ENCODE peak calls at places on chromosome 15, in seven cellular contexts. One of them, this sample, is unnamed.

GRCh38 chr15:44545934-44546802 is 9.2 kb downstream of the EIF3J start:
- DNase-seq in astrocyte: peak
- DNase-seq in left lung: no peak
- DNase-seq in astrocyte of the spinal cord: peak
- DNase-seq in ovary: no peak
- DNase-seq in cardiac fibroblast: no peak
- DNase-seq in right lobe of liver: no peak
- DNase-seq in this sample: peak

GRCh38 chr15:99442268-99442897 is 123.4 kb upstream of the MEF2A start:
- DNase-seq in astrocyte of the spinal cord: peak
- DNase-seq in astrocyte: peak
- DNase-seq in left lung: peak
- DNase-seq in cardiac fibroblast: peak
- DNase-seq in ovary: peak
- DNase-seq in right lobe of liver: peak
- DNase-seq in this sample: peak

GRCh38 chr15:79914728-79915127 is 17.9 kb upstream of the MTHFS start:
- DNase-seq in astrocyte: no peak
- DNase-seq in right lobe of liver: no peak
- DNase-seq in ovary: no peak
- DNase-seq in left lung: no peak
- DNase-seq in cardiac fibroblast: no peak
- DNase-seq in astrocyte of the spinal cord: no peak
- DNase-seq in this sample: no peak

GRCh38 chr15:36617529-36618196 is 38.2 kb downstream of the CDIN1 start:
- DNase-seq in astrocyte of the spinal cord: no peak
- DNase-seq in cardiac fibroblast: no peak
- DNase-seq in astrocyte: no peak
- DNase-seq in ovary: no peak
- DNase-seq in left lung: no peak
- DNase-seq in right lobe of liver: no peak
- DNase-seq in this sample: no peak

GRCh38 chr15:63953524-63953923 is 92.8 kb downstream of the DAPK2 start:
- DNase-seq in cardiac fibroblast: no peak
- DNase-seq in astrocyte of the spinal cord: no peak
- DNase-seq in ovary: no peak
- DNase-seq in astrocyte: no peak
- DNase-seq in right lobe of liver: no peak
- DNase-seq in left lung: no peak
- DNase-seq in this sample: no peak

GRCh38 chr15:100167884-100168375 is 173.8 kb downstream of the ADAMTS17 start:
- DNase-seq in right lobe of liver: peak
- DNase-seq in left lung: no peak
- DNase-seq in astrocyte of the spinal cord: no peak
- DNase-seq in astrocyte: no peak
- DNase-seq in ovary: peak
- DNase-seq in cardiac fibroblast: no peak
- DNase-seq in this sample: no peak

GRCh38 chr15:32826685-32827084 is 108.9 kb downstream of the GREM1 start:
- DNase-seq in cardiac fibroblast: no peak
- DNase-seq in left lung: no peak
- DNase-seq in ovary: no peak
- DNase-seq in astrocyte: no peak
- DNase-seq in astrocyte of the spinal cord: no peak
- DNase-seq in right lobe of liver: no peak
- DNase-seq in this sample: no peak

GRCh38 chr15:90003736-90004135 is 2.6 kb downstream of the ZNF710 start:
- DNase-seq in left lung: no peak
- DNase-seq in cardiac fibroblast: no peak
- DNase-seq in astrocyte: no peak
- DNase-seq in right lobe of liver: peak
- DNase-seq in astrocyte of the spinal cord: no peak
- DNase-seq in ovary: no peak
- DNase-seq in this sample: no peak

GRCh38 chr15:63982381-63982854 is 63.9 kb downstream of the DAPK2 start:
- DNase-seq in right lobe of liver: peak
- DNase-seq in astrocyte of the spinal cord: no peak
- DNase-seq in ovary: no peak
- DNase-seq in astrocyte: no peak
- DNase-seq in left lung: no peak
- DNase-seq in cardiac fibroblast: no peak
- DNase-seq in this sample: no peak

GRCh38 chr15:51438526-51438925 is 97.1 kb downstream of the GLDN start:
- DNase-seq in ovary: no peak
- DNase-seq in left lung: no peak
- DNase-seq in right lobe of liver: no peak
- DNase-seq in cardiac fibroblast: no peak
- DNase-seq in astrocyte of the spinal cord: no peak
- DNase-seq in astrocyte: no peak
- DNase-seq in this sample: no peak

GRCh38 chr15:20340331-20340811 is 201.2 kb downstream of the GOLGA6L6 start:
- DNase-seq in left lung: peak
- DNase-seq in astrocyte of the spinal cord: no peak
- DNase-seq in ovary: peak
- DNase-seq in right lobe of liver: peak
- DNase-seq in cardiac fibroblast: peak
- DNase-seq in astrocyte: no peak
- DNase-seq in this sample: no peak

GRCh38 chr15:100711479-100712130 is 109.2 kb downstream of the ASB7 start:
- DNase-seq in astrocyte of the spinal cord: no peak
- DNase-seq in left lung: no peak
- DNase-seq in cardiac fibroblast: peak
- DNase-seq in astrocyte: no peak
- DNase-seq in ovary: no peak
- DNase-seq in right lobe of liver: no peak
- DNase-seq in this sample: no peak

GRCh38 chr15:97972366-97972765 is 11.9 kb downstream of the ARRDC4 start:
- DNase-seq in astrocyte: no peak
- DNase-seq in astrocyte of the spinal cord: no peak
- DNase-seq in ovary: no peak
- DNase-seq in right lobe of liver: no peak
- DNase-seq in cardiac fibroblast: no peak
- DNase-seq in left lung: no peak
- DNase-seq in this sample: no peak

GRCh38 chr15:59524331-59524731 is 86.3 kb downstream of the FAM81A start:
- DNase-seq in astrocyte: no peak
- DNase-seq in ovary: no peak
- DNase-seq in right lobe of liver: no peak
- DNase-seq in astrocyte of the spinal cord: no peak
- DNase-seq in cardiac fibroblast: no peak
- DNase-seq in left lung: no peak
- DNase-seq in this sample: no peak

GRCh38 chr15:92091155-92091734 is 237.7 kb downstream of the SLCO3A1 start:
- DNase-seq in cardiac fibroblast: peak
- DNase-seq in ovary: peak
- DNase-seq in astrocyte: no peak
- DNase-seq in left lung: no peak
- DNase-seq in right lobe of liver: peak
- DNase-seq in astrocyte of the spinal cord: no peak
- DNase-seq in this sample: peak

GRCh38 chr15:80099246-80099645 is 39.8 kb downstream of the ZFAND6 start:
- DNase-seq in right lobe of liver: no peak
- DNase-seq in left lung: no peak
- DNase-seq in astrocyte of the spinal cord: no peak
- DNase-seq in cardiac fibroblast: no peak
- DNase-seq in ovary: no peak
- DNase-seq in astrocyte: no peak
- DNase-seq in this sample: peak

GRCh38 chr15:77532067-77532710 is 100.5 kb downstream of the LINGO1 start:
- DNase-seq in astrocyte of the spinal cord: no peak
- DNase-seq in cardiac fibroblast: no peak
- DNase-seq in ovary: peak
- DNase-seq in left lung: peak
- DNase-seq in right lobe of liver: no peak
- DNase-seq in astrocyte: no peak
- DNase-seq in this sample: no peak

GRCh38 chr15:85624241-85624855 is 170.4 kb downstream of the KLHL25 start:
- DNase-seq in right lobe of liver: no peak
- DNase-seq in left lung: no peak
- DNase-seq in ovary: no peak
- DNase-seq in astrocyte: no peak
- DNase-seq in astrocyte of the spinal cord: no peak
- DNase-seq in cardiac fibroblast: peak
- DNase-seq in this sample: peak

GRCh38 chr15:61946778-61947177 is 113.5 kb downstream of the VPS13C start:
- DNase-seq in cardiac fibroblast: peak
- DNase-seq in right lobe of liver: no peak
- DNase-seq in ovary: no peak
- DNase-seq in astrocyte of the spinal cord: peak
- DNase-seq in astrocyte: peak
- DNase-seq in left lung: no peak
- DNase-seq in this sample: peak

GRCh38 chr15:34726407-34727100 is 28.2 kb downstream of the GJD2 start:
- DNase-seq in astrocyte of the spinal cord: no peak
- DNase-seq in cardiac fibroblast: no peak
- DNase-seq in ovary: no peak
- DNase-seq in right lobe of liver: no peak
- DNase-seq in astrocyte: peak
- DNase-seq in left lung: no peak
- DNase-seq in this sample: peak

GRCh38 chr15:71304681-71305080 is 189.4 kb downstream of the THSD4 start:
- DNase-seq in cardiac fibroblast: no peak
- DNase-seq in astrocyte: no peak
- DNase-seq in astrocyte of the spinal cord: no peak
- DNase-seq in ovary: no peak
- DNase-seq in right lobe of liver: no peak
- DNase-seq in left lung: no peak
- DNase-seq in this sample: peak

GRCh38 chr15:71301958-71302621 is 186.8 kb downstream of the THSD4 start:
- DNase-seq in astrocyte: peak
- DNase-seq in left lung: no peak
- DNase-seq in cardiac fibroblast: no peak
- DNase-seq in ovary: no peak
- DNase-seq in astrocyte of the spinal cord: no peak
- DNase-seq in right lobe of liver: no peak
- DNase-seq in this sample: peak

GRCh38 chr15:71302861-71303410 is 187.7 kb downstream of the THSD4 start:
- DNase-seq in left lung: no peak
- DNase-seq in astrocyte: no peak
- DNase-seq in cardiac fibroblast: no peak
- DNase-seq in right lobe of liver: no peak
- DNase-seq in astrocyte of the spinal cord: peak
- DNase-seq in ovary: no peak
- DNase-seq in this sample: no peak

GRCh38 chr15:71306538-71306937 is 191.3 kb downstream of the THSD4 start:
- DNase-seq in cardiac fibroblast: no peak
- DNase-seq in left lung: no peak
- DNase-seq in ovary: no peak
- DNase-seq in right lobe of liver: no peak
- DNase-seq in astrocyte of the spinal cord: no peak
- DNase-seq in astrocyte: no peak
- DNase-seq in this sample: no peak

GRCh38 chr15:71303977-71304376 is 188.7 kb downstream of the THSD4 start:
- DNase-seq in left lung: no peak
- DNase-seq in right lobe of liver: no peak
- DNase-seq in astrocyte: no peak
- DNase-seq in astrocyte of the spinal cord: no peak
- DNase-seq in ovary: no peak
- DNase-seq in cardiac fibroblast: no peak
- DNase-seq in this sample: no peak
- TF ChIP-seq CTCF in left lung: no peak
- TF ChIP-seq CTCF in right lobe of liver: no peak
- TF ChIP-seq CTCF in astrocyte: no peak
- TF ChIP-seq CTCF in astrocyte of the spinal cord: no peak
- TF ChIP-seq CTCF in ovary: no peak
- TF ChIP-seq CTCF in cardiac fibroblast: no peak
- TF ChIP-seq CTCF in this sample: no peak

DNA sequence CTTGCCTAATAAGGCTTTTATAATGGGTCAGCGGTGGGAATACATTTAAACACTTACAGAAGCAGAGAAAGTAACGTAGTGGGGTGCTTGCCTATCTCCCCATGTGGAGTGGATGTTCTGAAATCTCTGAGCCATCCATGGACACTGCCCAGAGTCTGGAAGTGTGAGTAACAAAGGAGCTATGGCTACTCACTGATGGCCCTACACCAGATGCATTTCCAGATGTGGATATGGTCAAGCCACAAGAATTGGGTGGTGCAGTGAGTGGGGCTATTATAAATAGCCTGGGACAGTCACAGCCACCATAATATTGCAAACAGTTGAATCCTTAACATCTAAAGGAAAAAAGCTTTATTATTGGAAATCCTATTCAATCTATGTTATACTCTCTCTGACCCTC is 96.6 kb downstream of the CGNL1 start:
- DNase-seq in right lobe of liver: no peak
- DNase-seq in astrocyte: peak
- DNase-seq in cardiac fibroblast: no peak
- DNase-seq in left lung: no peak
- DNase-seq in astrocyte of the spinal cord: no peak
- DNase-seq in ovary: no peak
- DNase-seq in this sample: peak
- H3K4me3 ChIP-seq in right lobe of liver: no peak
- H3K4me3 ChIP-seq in astrocyte: no peak
- H3K4me3 ChIP-seq in cardiac fibroblast: no peak
- H3K4me3 ChIP-seq in left lung: no peak
- H3K4me3 ChIP-seq in astrocyte of the spinal cord: no peak
- H3K4me3 ChIP-seq in ovary: no peak
- H3K4me3 ChIP-seq in this sample: no peak

GRCh38 chr15:58063612-58064011 is 1.9 kb downstream of the ALDH1A2 start:
- DNase-seq in astrocyte: no peak
- DNase-seq in astrocyte of the spinal cord: no peak
- DNase-seq in left lung: no peak
- DNase-seq in ovary: no peak
- DNase-seq in cardiac fibroblast: no peak
- DNase-seq in right lobe of liver: no peak
- DNase-seq in this sample: no peak
- TF ChIP-seq CTCF in astrocyte: no peak
- TF ChIP-seq CTCF in astrocyte of the spinal cord: no peak
- TF ChIP-seq CTCF in left lung: no peak
- TF ChIP-seq CTCF in ovary: no peak
- TF ChIP-seq CTCF in cardiac fibroblast: no peak
- TF ChIP-seq CTCF in right lobe of liver: no peak
- TF ChIP-seq CTCF in this sample: no peak

DNA sequence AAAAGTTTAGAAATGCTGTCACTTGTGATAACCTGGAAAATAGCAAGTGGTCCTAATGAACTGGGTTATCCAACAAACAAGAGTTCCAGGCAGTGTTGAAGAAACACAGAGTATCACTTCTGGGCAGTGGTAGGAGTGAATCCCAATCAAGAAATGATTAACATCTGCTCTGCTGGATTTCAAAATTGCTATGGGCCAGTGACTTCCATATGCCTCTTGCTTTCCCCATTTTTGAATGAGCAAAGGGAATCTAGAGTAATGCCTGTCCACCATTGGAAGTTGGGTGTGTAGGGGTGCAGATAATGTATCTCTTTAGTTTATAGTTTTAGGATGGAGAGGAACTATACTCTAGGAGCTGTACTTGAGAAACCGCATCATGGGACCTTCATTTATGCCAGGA is 236.5 kb downstream of the RPLP1 start:
- DNase-seq in cardiac fibroblast: no peak
- DNase-seq in right lobe of liver: no peak
- DNase-seq in left lung: no peak
- DNase-seq in ovary: no peak
- DNase-seq in astrocyte of the spinal cord: no peak
- DNase-seq in astrocyte: no peak
- DNase-seq in this sample: no peak
- H3K4me3 ChIP-seq in cardiac fibroblast: no peak
- H3K4me3 ChIP-seq in right lobe of liver: no peak
- H3K4me3 ChIP-seq in left lung: no peak
- H3K4me3 ChIP-seq in ovary: no peak
- H3K4me3 ChIP-seq in astrocyte of the spinal cord: no peak
- H3K4me3 ChIP-seq in astrocyte: no peak
- H3K4me3 ChIP-seq in this sample: no peak

This sample was measured in AG10803.